ENCODE peak calls at places on chromosome 16, in four cellular contexts. V, H, W and G are unnamed samples.

GRCh38 chr16:84532855-84533486 is 28.5 kb upstream of the MEAK7 start:
- DNase-seq in V (no peak), H (no peak), W (no peak), G (no peak)

GRCh38 chr16:47524007-47524405 is 62.9 kb downstream of the PHKB start:
- DNase-seq in V (no peak), H (no peak), W (no peak), G (no peak)

GRCh38 chr16:85913688-85914422 is 14.9 kb downstream of the IRF8 start:
- DNase-seq in V (no peak), H (peak), W (no peak), G (no peak)

GRCh38 chr16:85291302-85292148 is 179.3 kb upstream of the CIBAR2 start:
- DNase-seq in V (no peak), H (no peak), W (no peak), G (no peak)

GRCh38 chr16:63744077-63744874 is 1377.6 kb downstream of the CDH11 start:
- DNase-seq in V (no peak), H (no peak), W (no peak), G (no peak)

GRCh38 chr16:4675864-4676786 is 17.2 kb upstream of the NUDT16L1 start:
- DNase-seq in V (no peak), H (no peak), W (peak), G (no peak)

GRCh38 chr16:50668368-50669008 is 12.6 kb downstream of the SNX20 start:
- DNase-seq in V (no peak), H (no peak), W (no peak), G (no peak)

GRCh38 chr16:79049040-79049439 is 551.5 kb downstream of the MAF start:
- DNase-seq in V (no peak), H (no peak), W (no peak), G (no peak)

GRCh38 chr16:70749006-70749678 is 51.8 kb downstream of the VAC14 start:
- DNase-seq in V (no peak), H (no peak), W (no peak), G (no peak)

GRCh38 chr16:29198731-29199521 is 207.6 kb downstream of the NPIPB11 start:
- DNase-seq in V (no peak), H (no peak), W (peak), G (no peak)

GRCh38 chr16:64481497-64481896 is 640.4 kb downstream of the CDH11 start:
- DNase-seq in V (no peak), H (no peak), W (no peak), G (no peak)

GRCh38 chr16:52492789-52493357 is 54.1 kb downstream of the TOX3 start:
- DNase-seq in V (no peak), H (no peak), W (no peak), G (peak)

GRCh38 chr16:49857423-49858181 is 1.7 kb upstream of the ZNF423 start:
- DNase-seq in V (peak), H (peak), W (peak), G (peak)

GRCh38 chr16:50354629-50355456 is 13.9 kb downstream of the BRD7 start:
- DNase-seq in V (no peak), H (no peak), W (no peak), G (peak)

GRCh38 chr16:69402448-69402847 is 16.6 kb upstream of the TERF2 start:
- DNase-seq in V (no peak), H (no peak), W (no peak), G (no peak)

DNA sequence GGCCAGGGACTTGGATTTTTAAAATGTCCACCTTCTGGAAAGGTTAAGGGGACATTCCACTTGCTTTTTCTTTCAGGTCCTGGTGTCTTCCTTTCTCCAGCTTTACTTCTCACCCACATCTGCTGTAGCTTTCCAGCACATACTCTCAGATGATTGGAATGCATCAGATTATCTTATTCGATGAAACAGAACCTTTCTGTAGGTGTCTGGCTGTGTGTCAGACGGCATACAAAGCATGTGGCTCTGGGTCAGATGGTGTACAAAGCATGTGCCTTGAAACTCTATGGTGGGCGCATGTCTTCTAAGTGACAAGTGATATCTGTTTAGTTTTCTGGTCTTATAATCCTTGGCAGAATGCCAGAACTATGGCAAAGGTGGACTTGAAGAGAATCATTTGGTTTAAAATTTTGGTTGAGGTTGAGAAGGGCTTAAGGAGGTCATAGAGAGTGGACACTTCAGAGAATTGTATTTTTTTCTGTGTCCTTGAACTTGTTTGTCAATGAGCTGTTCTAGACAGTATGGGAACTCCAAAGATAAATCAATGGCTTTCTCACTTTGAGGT is 125.3 kb downstream of the FTO start:
- DNase-seq in V (no peak), H (peak), W (no peak), G (no peak)
- H3K4me2 ChIP-seq in V (no peak), H (peak), W (no peak), G (no peak)

DNA sequence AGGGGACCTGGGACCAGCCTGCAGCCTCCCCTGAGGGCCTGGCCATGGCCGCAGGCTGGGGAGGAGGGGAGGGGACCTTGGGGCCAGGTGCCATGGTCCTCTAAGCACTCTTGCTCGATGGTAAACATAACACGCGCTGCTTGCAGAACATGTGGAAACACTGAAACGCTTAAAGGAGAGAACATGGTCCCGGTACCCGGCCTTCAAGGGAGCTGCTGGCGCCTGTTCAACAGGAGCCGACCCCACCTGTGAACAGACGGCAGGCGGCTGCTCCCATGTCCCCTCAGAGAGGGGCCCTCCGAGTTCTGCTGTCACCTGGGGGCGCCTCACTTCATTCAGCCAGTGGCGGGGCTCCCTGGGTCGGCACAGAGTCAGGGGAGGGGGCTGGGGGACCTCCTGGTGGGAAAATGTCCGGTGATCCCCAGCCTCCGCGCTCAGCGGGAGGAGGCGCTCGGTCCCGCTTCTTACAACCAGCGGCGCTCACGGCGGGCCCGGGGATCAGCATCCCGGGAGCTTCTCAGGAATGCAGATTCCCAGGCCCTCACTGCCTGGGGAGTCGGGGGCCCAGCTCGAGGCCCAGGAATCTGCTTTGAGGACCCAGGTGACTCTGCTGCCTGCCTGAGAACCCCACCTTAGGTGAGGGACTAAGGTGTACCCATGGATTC is 854 bp upstream of the SSTR5 start:
- DNase-seq in V (no peak), H (no peak), W (no peak), G (no peak)
- H3K4me2 ChIP-seq in V (peak), H (no peak), W (no peak), G (no peak)

DNA sequence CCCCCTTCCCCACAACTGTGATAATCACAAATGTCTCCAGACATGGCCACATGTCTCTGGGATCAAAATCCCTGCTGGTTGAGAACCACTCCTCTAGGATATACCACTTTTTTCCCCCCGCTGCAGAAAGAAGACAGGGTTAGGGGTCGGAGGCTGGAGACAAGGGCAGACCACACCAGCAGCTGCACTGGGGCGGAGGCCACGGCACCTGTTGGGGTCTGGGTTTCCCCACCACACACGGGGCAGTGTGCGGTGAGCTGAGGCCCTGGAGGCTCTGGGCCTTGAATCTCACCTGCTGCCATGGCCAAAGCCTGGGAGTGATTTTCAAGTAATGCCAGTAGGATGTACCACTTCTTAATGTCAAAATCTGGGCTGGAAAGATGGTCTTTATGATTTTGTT is 320.5 kb downstream of the SNX29 start:
- DNase-seq in V (no peak), H (no peak), W (no peak), G (no peak)
- H3K4me2 ChIP-seq in V (no peak), H (no peak), W (no peak), G (no peak)

DNA sequence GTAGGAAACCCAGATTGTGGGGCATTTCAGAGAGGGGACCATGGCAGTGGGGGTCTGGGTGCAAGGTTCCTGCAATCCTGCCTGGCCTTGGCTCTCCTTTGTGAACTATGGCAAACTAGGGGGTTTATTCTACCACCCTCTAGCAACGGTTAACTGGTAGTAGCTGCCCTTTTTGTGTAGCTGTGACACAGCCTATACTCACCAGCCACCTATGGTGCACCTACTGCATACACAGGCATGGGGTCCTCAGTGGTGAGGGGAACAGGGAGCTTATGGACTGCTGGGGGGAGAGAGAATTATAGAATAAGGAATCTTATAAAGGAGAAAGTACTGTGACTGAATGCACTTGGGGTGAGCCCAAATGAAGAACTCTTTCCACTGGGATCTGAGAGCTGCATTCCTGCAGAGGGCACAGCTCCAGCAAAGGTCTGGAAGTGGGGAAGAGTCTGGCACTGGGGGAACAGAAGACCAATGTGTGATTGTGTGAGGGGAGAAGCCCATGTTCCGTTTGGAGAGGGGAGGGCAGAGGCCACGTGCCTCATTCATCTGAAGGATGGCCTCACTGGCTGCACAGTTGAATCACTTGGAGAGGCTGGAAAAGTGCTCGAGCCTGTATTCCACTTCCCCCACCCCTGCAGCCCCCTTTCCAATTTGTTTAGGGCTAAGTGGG is 2.1 kb downstream of the MT1X start:
- DNase-seq in V (no peak), H (no peak), W (no peak), G (no peak)
- H3K4me2 ChIP-seq in V (peak), H (no peak), W (no peak), G (no peak)

GRCh38 chr16:87489434-87490045 is 3.3 kb downstream of the ZCCHC14 start:
- DNase-seq in V (no peak), H (no peak), W (no peak), G (no peak)

GRCh38 chr16:87487361-87487924 is 5.4 kb downstream of the ZCCHC14 start:
- DNase-seq in V (no peak), H (no peak), W (no peak), G (no peak)

GRCh38 chr16:87486282-87486681 is 6.5 kb downstream of the ZCCHC14 start:
- DNase-seq in V (no peak), H (no peak), W (no peak), G (no peak)

GRCh38 chr16:87483481-87483880 is 9.3 kb downstream of the ZCCHC14 start:
- DNase-seq in V (no peak), H (no peak), W (no peak), G (no peak)

DNA sequence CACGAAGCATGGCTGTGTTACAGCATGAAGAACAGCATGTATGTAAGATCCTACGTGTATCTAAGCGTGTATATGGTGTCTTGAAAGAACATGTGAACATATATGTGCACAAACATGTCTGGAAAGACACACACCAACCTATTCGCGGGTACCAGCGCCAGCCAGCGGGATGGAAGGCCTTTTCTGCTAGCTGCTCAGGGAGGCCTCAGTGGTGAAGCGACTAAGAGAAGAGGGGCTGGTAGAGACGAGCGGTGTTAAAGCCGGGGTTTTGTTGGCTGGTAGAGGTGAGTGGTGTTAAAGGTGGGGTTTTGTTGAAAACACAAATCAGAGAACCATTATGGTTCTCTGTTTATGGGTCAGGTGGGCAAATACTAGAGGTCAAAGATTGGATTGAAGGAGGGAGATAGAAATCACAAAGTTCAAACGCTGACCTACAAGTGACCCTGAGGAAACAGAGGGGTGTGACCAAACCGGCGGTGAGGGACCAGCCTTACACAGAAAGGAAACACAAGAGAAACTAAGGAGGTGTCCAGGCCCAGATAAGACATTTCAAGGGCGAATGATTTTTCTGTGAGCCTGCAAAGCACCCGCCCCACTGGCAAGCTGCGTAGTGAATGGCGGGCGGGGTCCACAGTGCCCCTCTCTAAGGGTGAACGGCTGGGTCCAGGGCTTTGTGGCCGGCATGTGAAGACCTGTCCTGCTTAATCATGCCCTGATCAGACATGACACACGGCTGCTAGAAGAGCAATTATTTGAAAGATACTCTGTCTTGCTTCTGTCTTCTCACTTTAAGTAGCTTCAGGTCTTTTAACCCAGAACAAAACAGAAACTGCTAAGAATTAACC is 8.1 kb downstream of the ZCCHC14 start:
- DNase-seq in V (no peak), H (no peak), W (no peak), G (no peak)
- H3K4me2 ChIP-seq in V (peak), H (peak), W (no peak), G (no peak)